ENCODE peak calls at places on chromosome 1, in seven cellular contexts. One of them, this sample, is unnamed.

GRCh38 chr1:16979475-16980327 is 719 bp downstream of the MFAP2 start:
- DNase-seq in RWPE1: no peak
- DNase-seq in NCI-H1436 treated with DMSO at 0.1 percent for 48 hours: no peak
- DNase-seq in NCI-H82: no peak
- DNase-seq in GM12892: no peak
- DNase-seq in AG09319: no peak
- DNase-seq in DMS53: peak; percentile 39
- DNase-seq in this sample: peak; percentile 23

GRCh38 chr1:51829058-51829457 is 49.5 kb downstream of the NRDC start:
- DNase-seq in RWPE1: peak; percentile 31
- DNase-seq in NCI-H1436 treated with DMSO at 0.1 percent for 48 hours: no peak
- DNase-seq in NCI-H82: no peak
- DNase-seq in GM12892: no peak
- DNase-seq in AG09319: no peak
- DNase-seq in DMS53: peak; percentile 60
- DNase-seq in this sample: no peak

GRCh38 chr1:208185801-208186201 is 58.4 kb downstream of the PLXNA2 start:
- DNase-seq in RWPE1: no peak
- DNase-seq in NCI-H1436 treated with DMSO at 0.1 percent for 48 hours: no peak
- DNase-seq in NCI-H82: peak; percentile 35
- DNase-seq in GM12892: no peak
- DNase-seq in AG09319: no peak
- DNase-seq in DMS53: no peak
- DNase-seq in this sample: no peak

GRCh38 chr1:70706381-70707173 is 295.5 kb downstream of the CTH start:
- DNase-seq in RWPE1: no peak
- DNase-seq in NCI-H1436 treated with DMSO at 0.1 percent for 48 hours: no peak
- DNase-seq in NCI-H82: no peak
- DNase-seq in GM12892: no peak
- DNase-seq in AG09319: no peak
- DNase-seq in DMS53: peak; percentile 44
- DNase-seq in this sample: no peak

GRCh38 chr1:87330201-87330953 is 1.7 kb downstream of the LMO4 start:
- DNase-seq in RWPE1: peak; percentile 20
- DNase-seq in NCI-H1436 treated with DMSO at 0.1 percent for 48 hours: no peak
- DNase-seq in NCI-H82: peak; percentile 94
- DNase-seq in GM12892: no peak
- DNase-seq in AG09319: no peak
- DNase-seq in DMS53: peak; percentile 53
- DNase-seq in this sample: peak; percentile 55

GRCh38 chr1:157105988-157106812 is 6.6 kb upstream of the ETV3L start:
- DNase-seq in RWPE1: peak; percentile 59
- DNase-seq in NCI-H1436 treated with DMSO at 0.1 percent for 48 hours: no peak
- DNase-seq in NCI-H82: peak; percentile 49
- DNase-seq in GM12892: peak; percentile 70
- DNase-seq in AG09319: peak; percentile 15
- DNase-seq in DMS53: peak; percentile 58
- DNase-seq in this sample: no peak

GRCh38 chr1:244097523-244098390 is 46.7 kb downstream of the ZBTB18 start:
- DNase-seq in RWPE1: no peak
- DNase-seq in NCI-H1436 treated with DMSO at 0.1 percent for 48 hours: no peak
- DNase-seq in NCI-H82: no peak
- DNase-seq in GM12892: no peak
- DNase-seq in AG09319: no peak
- DNase-seq in DMS53: no peak
- DNase-seq in this sample: no peak

GRCh38 chr1:185157599-185158469 is 867 bp downstream of the SWT1 start:
- DNase-seq in RWPE1: no peak
- DNase-seq in NCI-H1436 treated with DMSO at 0.1 percent for 48 hours: no peak
- DNase-seq in NCI-H82: peak; percentile 88
- DNase-seq in GM12892: no peak
- DNase-seq in AG09319: no peak
- DNase-seq in DMS53: peak; percentile 32
- DNase-seq in this sample: peak; percentile 68

GRCh38 chr1:165960136-165960535 is 132.7 kb downstream of the UCK2 start:
- DNase-seq in RWPE1: no peak
- DNase-seq in NCI-H1436 treated with DMSO at 0.1 percent for 48 hours: no peak
- DNase-seq in NCI-H82: no peak
- DNase-seq in GM12892: no peak
- DNase-seq in AG09319: no peak
- DNase-seq in DMS53: no peak
- DNase-seq in this sample: no peak

GRCh38 chr1:43666608-43667007 is 16.7 kb downstream of the KDM4A start:
- DNase-seq in RWPE1: peak; percentile 97
- DNase-seq in NCI-H1436 treated with DMSO at 0.1 percent for 48 hours: no peak
- DNase-seq in NCI-H82: no peak
- DNase-seq in GM12892: no peak
- DNase-seq in AG09319: no peak
- DNase-seq in DMS53: no peak
- DNase-seq in this sample: peak; percentile 75

GRCh38 chr1:2132222-2133038 is 62.1 kb downstream of the FAAP20 start:
- DNase-seq in RWPE1: peak; percentile 68
- DNase-seq in NCI-H1436 treated with DMSO at 0.1 percent for 48 hours: no peak
- DNase-seq in NCI-H82: peak; percentile 54
- DNase-seq in GM12892: no peak
- DNase-seq in AG09319: no peak
- DNase-seq in DMS53: peak; percentile 56
- DNase-seq in this sample: peak; percentile 24

GRCh38 chr1:24696033-24696755 is 49.1 kb upstream of the CLIC4 start:
- DNase-seq in RWPE1: no peak
- DNase-seq in NCI-H1436 treated with DMSO at 0.1 percent for 48 hours: no peak
- DNase-seq in NCI-H82: peak; percentile 92
- DNase-seq in GM12892: no peak
- DNase-seq in AG09319: no peak
- DNase-seq in DMS53: no peak
- DNase-seq in this sample: no peak

GRCh38 chr1:208269338-208269666 is 25.1 kb upstream of the PLXNA2 start:
- DNase-seq in RWPE1: no peak
- DNase-seq in NCI-H1436 treated with DMSO at 0.1 percent for 48 hours: no peak
- DNase-seq in NCI-H82: no peak
- DNase-seq in GM12892: no peak
- DNase-seq in AG09319: no peak
- DNase-seq in DMS53: no peak
- DNase-seq in this sample: no peak

GRCh38 chr1:54835970-54836369 is 34.8 kb upstream of the TTC22 start:
- DNase-seq in RWPE1: no peak
- DNase-seq in NCI-H1436 treated with DMSO at 0.1 percent for 48 hours: no peak
- DNase-seq in NCI-H82: no peak
- DNase-seq in GM12892: no peak
- DNase-seq in AG09319: no peak
- DNase-seq in DMS53: no peak
- DNase-seq in this sample: peak; percentile 7

GRCh38 chr1:53807916-53808315 is 30.2 kb downstream of the NDC1 start:
- DNase-seq in RWPE1: no peak
- DNase-seq in NCI-H1436 treated with DMSO at 0.1 percent for 48 hours: no peak
- DNase-seq in NCI-H82: peak; percentile 68
- DNase-seq in GM12892: no peak
- DNase-seq in AG09319: no peak
- DNase-seq in DMS53: no peak
- DNase-seq in this sample: no peak

GRCh38 chr1:154837034-154837678 is 32.9 kb downstream of the KCNN3 start:
- DNase-seq in RWPE1: no peak
- DNase-seq in NCI-H1436 treated with DMSO at 0.1 percent for 48 hours: no peak
- DNase-seq in NCI-H82: peak; percentile 44
- DNase-seq in GM12892: no peak
- DNase-seq in AG09319: no peak
- DNase-seq in DMS53: peak; percentile 77
- DNase-seq in this sample: peak; percentile 78

GRCh38 chr1:116375165-116375883 is 2.3 kb downstream of the ATP1A1 start:
- DNase-seq in RWPE1: no peak
- DNase-seq in NCI-H1436 treated with DMSO at 0.1 percent for 48 hours: no peak
- DNase-seq in NCI-H82: peak; percentile 79
- DNase-seq in GM12892: no peak
- DNase-seq in AG09319: no peak
- DNase-seq in DMS53: no peak
- DNase-seq in this sample: peak; percentile 24

GRCh38 chr1:85612704-85613361 is 32.3 kb downstream of the CCN1 start:
- DNase-seq in RWPE1: peak; percentile 39
- DNase-seq in NCI-H1436 treated with DMSO at 0.1 percent for 48 hours: no peak
- DNase-seq in NCI-H82: peak; percentile 15
- DNase-seq in GM12892: no peak
- DNase-seq in AG09319: peak; percentile 62
- DNase-seq in DMS53: peak; percentile 68
- DNase-seq in this sample: peak; percentile 1

GRCh38 chr1:57312869-57313268 is 111.0 kb downstream of the DAB1 start:
- DNase-seq in RWPE1: no peak
- DNase-seq in NCI-H1436 treated with DMSO at 0.1 percent for 48 hours: no peak
- DNase-seq in NCI-H82: no peak
- DNase-seq in GM12892: no peak
- DNase-seq in AG09319: no peak
- DNase-seq in DMS53: no peak
- DNase-seq in this sample: no peak

GRCh38 chr1:20095564-20096434 is 23.5 kb downstream of the PLA2G2D start:
- DNase-seq in RWPE1: no peak
- DNase-seq in NCI-H1436 treated with DMSO at 0.1 percent for 48 hours: no peak
- DNase-seq in NCI-H82: no peak
- DNase-seq in GM12892: no peak
- DNase-seq in AG09319: no peak
- DNase-seq in DMS53: peak; percentile 70
- DNase-seq in this sample: no peak